ENCODE peak calls at places on chromosome 12, in six cellular contexts. K is sigmoid colon; Z is caudate nucleus; F is activated naive CD4-positive, alpha-beta T cell; M is GM04504; W is NCI-H1436. A is an unnamed sample.

GRCh38 chr12:49702676-49703228 is 4.5 kb downstream of the FMNL3 start:
- DNase-seq in K (peak), Z (no peak), F (no peak), M (no peak), W (no peak), A (no peak)

GRCh38 chr12:110856517-110856916 is 9.7 kb downstream of the CCDC63 start:
- DNase-seq in K (no peak), Z (no peak), F (no peak), M (no peak), W (no peak), A (no peak)

GRCh38 chr12:121949643-121950397 is 31.4 kb downstream of the CFAP251 start:
- DNase-seq in K (no peak), Z (no peak), F (no peak), M (no peak), W (no peak), A (peak)

GRCh38 chr12:66678640-66679268 is at the start of gene GRIP1:
- DNase-seq in K (no peak), Z (peak), F (no peak), M (no peak), W (no peak), A (no peak)

GRCh38 chr12:76537923-76538322 is 21.6 kb downstream of the OSBPL8 start:
- DNase-seq in K (no peak), Z (no peak), F (no peak), M (no peak), W (no peak), A (no peak)

GRCh38 chr12:116244001-116244400 is 33.5 kb downstream of the MED13L start:
- DNase-seq in K (no peak), Z (no peak), F (no peak), M (no peak), W (no peak), A (no peak)

GRCh38 chr12:76025601-76026575 is 5.7 kb downstream of the PHLDA1 start:
- DNase-seq in K (no peak), Z (no peak), F (no peak), M (no peak), W (no peak), A (peak)

GRCh38 chr12:67161322-67161918 is 107.7 kb upstream of the CAND1 start:
- DNase-seq in K (no peak), Z (no peak), F (no peak), M (peak), W (no peak), A (peak)

GRCh38 chr12:24244231-24244630 is 294.8 kb upstream of the SOX5 start:
- DNase-seq in K (no peak), Z (no peak), F (no peak), M (no peak), W (no peak), A (no peak)

GRCh38 chr12:58765653-58766554 is 154.4 kb downstream of the LRIG3 start:
- DNase-seq in K (no peak), Z (no peak), F (no peak), M (no peak), W (peak), A (no peak)

GRCh38 chr12:122203968-122204828 is 689 bp downstream of the B3GNT4 start:
- DNase-seq in K (no peak), Z (no peak), F (peak), M (no peak), W (no peak), A (no peak)

GRCh38 chr12:49792181-49792970 is 35.8 kb downstream of the NCKAP5L start:
- DNase-seq in K (peak), Z (no peak), F (no peak), M (no peak), W (no peak), A (no peak)

GRCh38 chr12:76080729-76081415 is 3.6 kb downstream of the NAP1L1 start:
- DNase-seq in K (no peak), Z (no peak), F (no peak), M (no peak), W (no peak), A (no peak)

GRCh38 chr12:29088611-29089219 is 60.4 kb upstream of the FAR2 start:
- DNase-seq in K (no peak), Z (no peak), F (no peak), M (no peak), W (no peak), A (no peak)

GRCh38 chr12:80846930-80847329 is 90.8 kb downstream of the LIN7A start:
- DNase-seq in K (no peak), Z (no peak), F (no peak), M (no peak), W (peak), A (no peak)

GRCh38 chr12:53995311-53996187 is 4.4 kb upstream of the HOXC9 start:
- DNase-seq in K (no peak), Z (no peak), F (no peak), M (no peak), W (no peak), A (no peak)

GRCh38 chr12:100348657-100349454 is 8.0 kb upstream of the SLC17A8 start:
- DNase-seq in K (no peak), Z (no peak), F (no peak), M (peak), W (peak), A (peak)

GRCh38 chr12:212799-213526 is 994 bp downstream of the SLC6A12 start:
- DNase-seq in K (no peak), Z (no peak), F (no peak), M (no peak), W (no peak), A (no peak)

GRCh38 chr12:46223047-46223446 is 45.8 kb downstream of the SLC38A1 start:
- DNase-seq in K (no peak), Z (no peak), F (no peak), M (no peak), W (no peak), A (no peak)

GRCh38 chr12:24742378-24742777 is 206.5 kb downstream of the BCAT1 start:
- DNase-seq in K (no peak), Z (peak), F (no peak), M (no peak), W (no peak), A (no peak)